ENCODE peak calls at places on chromosomes 16 and 17, in five cellular contexts. One of them, this sample, is unnamed.

GRCh38 chr16:84555418-84556196 is 51.1 kb upstream of the MEAK7 start:
- DNase-seq in foreskin keratinocyte: no peak
- DNase-seq in pulmonary artery endothelial cell: no peak
- DNase-seq in non-pigmented ciliary epithelial cell: no peak
- DNase-seq in GM13976: no peak
- DNase-seq in this sample: no peak

GRCh38 chr17:83149761-83150251 is 70.4 kb downstream of the METRNL start:
- DNase-seq in pulmonary artery endothelial cell: no peak
- DNase-seq in foreskin keratinocyte: no peak
- DNase-seq in non-pigmented ciliary epithelial cell: no peak
- DNase-seq in GM13976: no peak
- DNase-seq in this sample: no peak

GRCh38 chr16:28492511-28492910 is 637 bp upstream of the CLN3 start:
- DNase-seq in pulmonary artery endothelial cell: no peak
- DNase-seq in foreskin keratinocyte: no peak
- DNase-seq in non-pigmented ciliary epithelial cell: no peak
- DNase-seq in GM13976: no peak
- DNase-seq in this sample: no peak

GRCh38 chr17:35896011-35896587 is 15.9 kb upstream of the CCL5 start:
- DNase-seq in GM13976: peak
- DNase-seq in non-pigmented ciliary epithelial cell: no peak
- DNase-seq in foreskin keratinocyte: no peak
- DNase-seq in pulmonary artery endothelial cell: no peak
- DNase-seq in this sample: no peak

GRCh38 chr16:57999971-58000705 is at the start of gene ZNF319:
- DNase-seq in GM13976: no peak
- DNase-seq in non-pigmented ciliary epithelial cell: no peak
- DNase-seq in foreskin keratinocyte: no peak
- DNase-seq in pulmonary artery endothelial cell: no peak
- DNase-seq in this sample: no peak

GRCh38 chr17:6713130-6713917 is at the start of gene SLC13A5:
- DNase-seq in non-pigmented ciliary epithelial cell: no peak
- DNase-seq in foreskin keratinocyte: peak
- DNase-seq in pulmonary artery endothelial cell: no peak
- DNase-seq in GM13976: peak
- DNase-seq in this sample: no peak

GRCh38 chr17:77400445-77400870 is 259.7 kb downstream of the SEC14L1 start:
- DNase-seq in foreskin keratinocyte: no peak
- DNase-seq in non-pigmented ciliary epithelial cell: no peak
- DNase-seq in pulmonary artery endothelial cell: peak
- DNase-seq in GM13976: peak
- DNase-seq in this sample: no peak

GRCh38 chr17:47707884-47708283 is 13.9 kb downstream of the TBKBP1 start:
- DNase-seq in non-pigmented ciliary epithelial cell: no peak
- DNase-seq in pulmonary artery endothelial cell: no peak
- DNase-seq in foreskin keratinocyte: no peak
- DNase-seq in GM13976: no peak
- DNase-seq in this sample: no peak

This sample was measured in skeletal muscle cell.